ENCODE peak calls at places on chromosomes 11 and 22, in ten cellular contexts. One of them, this sample, is unnamed. For H3K9me2, the result is how much of the 10 kb centered on the place peaks cover.

GRCh38 chr11:124210421-124210820 is 27.3 kb downstream of the OR10D3 start:
- DNase-seq in MM.1S: no peak
- DNase-seq in GM23248: no peak
- DNase-seq in OCI-LY7: no peak
- DNase-seq in HCT116: no peak
- DNase-seq in PC-3: no peak
- DNase-seq in GM23338: no peak
- DNase-seq in hepatocyte: no peak
- DNase-seq in PC-9: no peak
- DNase-seq in SK-N-SH: no peak
- DNase-seq in this sample: no peak

GRCh38 chr11:42249956-42250355 is 790.5 kb upstream of the LRRC4C start:
- DNase-seq in PC-3: no peak
- DNase-seq in GM23248: no peak
- DNase-seq in SK-N-SH: no peak
- DNase-seq in OCI-LY7: no peak
- DNase-seq in HCT116: no peak
- DNase-seq in GM23338: no peak
- DNase-seq in hepatocyte: no peak
- DNase-seq in MM.1S: no peak
- DNase-seq in PC-9: no peak
- DNase-seq in this sample: no peak

GRCh38 chr11:8066911-8067455 is 14.0 kb upstream of the TUB start:
- DNase-seq in GM23338: no peak
- DNase-seq in GM23248: peak
- DNase-seq in hepatocyte: no peak
- DNase-seq in OCI-LY7: no peak
- DNase-seq in SK-N-SH: no peak
- DNase-seq in PC-3: no peak
- DNase-seq in MM.1S: no peak
- DNase-seq in PC-9: no peak
- DNase-seq in HCT116: no peak
- DNase-seq in this sample: no peak

GRCh38 chr11:73875840-73876239 is 806 bp downstream of the COA4 start:
- DNase-seq in MM.1S: no peak
- DNase-seq in GM23338: no peak
- DNase-seq in GM23248: peak
- DNase-seq in SK-N-SH: no peak
- DNase-seq in PC-3: peak
- DNase-seq in OCI-LY7: peak
- DNase-seq in hepatocyte: peak
- DNase-seq in HCT116: no peak
- DNase-seq in PC-9: no peak
- DNase-seq in this sample: peak

GRCh38 chr11:56905442-56905841 is 83.3 kb upstream of the OR5AK2 start:
- DNase-seq in MM.1S: no peak
- DNase-seq in GM23248: no peak
- DNase-seq in HCT116: no peak
- DNase-seq in GM23338: no peak
- DNase-seq in SK-N-SH: no peak
- DNase-seq in PC-9: no peak
- DNase-seq in hepatocyte: no peak
- DNase-seq in PC-3: peak
- DNase-seq in OCI-LY7: no peak
- DNase-seq in this sample: no peak

GRCh38 chr22:37624017-37624365 is 15.4 kb downstream of the GGA1 start:
- DNase-seq in HCT116: no peak
- DNase-seq in PC-9: no peak
- DNase-seq in OCI-LY7: no peak
- DNase-seq in PC-3: no peak
- DNase-seq in GM23338: no peak
- DNase-seq in hepatocyte: no peak
- DNase-seq in SK-N-SH: no peak
- DNase-seq in GM23248: no peak
- DNase-seq in MM.1S: no peak
- DNase-seq in this sample: no peak

GRCh38 chr22:39135092-39135896 is 17.2 kb downstream of the CBX7 start:
- DNase-seq in GM23338: peak
- DNase-seq in MM.1S: no peak
- DNase-seq in SK-N-SH: peak
- DNase-seq in hepatocyte: peak
- DNase-seq in PC-3: peak
- DNase-seq in OCI-LY7: peak
- DNase-seq in GM23248: peak
- DNase-seq in PC-9: no peak
- DNase-seq in HCT116: peak
- DNase-seq in this sample: peak

GRCh38 chr22:29202231-29203192 is 3.2 kb upstream of the EMID1 start:
- DNase-seq in HCT116: no peak
- DNase-seq in GM23338: peak
- DNase-seq in PC-3: peak
- DNase-seq in PC-9: no peak
- DNase-seq in MM.1S: peak
- DNase-seq in OCI-LY7: peak
- DNase-seq in hepatocyte: no peak
- DNase-seq in GM23248: no peak
- DNase-seq in SK-N-SH: peak
- DNase-seq in this sample: peak

GRCh38 chr11:8290122-8290810 is 26.6 kb upstream of the LMO1 start:
- DNase-seq in MM.1S: no peak
- DNase-seq in SK-N-SH: peak
- DNase-seq in hepatocyte: no peak
- DNase-seq in PC-9: no peak
- DNase-seq in HCT116: no peak
- DNase-seq in GM23338: no peak
- DNase-seq in GM23248: no peak
- DNase-seq in OCI-LY7: no peak
- DNase-seq in PC-3: no peak
- DNase-seq in this sample: no peak

GRCh38 chr11:22165087-22165486 is 27.8 kb upstream of the ANO5 start:
- DNase-seq in PC-3: no peak
- DNase-seq in SK-N-SH: no peak
- DNase-seq in GM23338: no peak
- DNase-seq in PC-9: no peak
- DNase-seq in hepatocyte: no peak
- DNase-seq in HCT116: no peak
- DNase-seq in GM23248: no peak
- DNase-seq in OCI-LY7: no peak
- DNase-seq in MM.1S: no peak
- DNase-seq in this sample: no peak

GRCh38 chr11:69674267-69674885 is 777 bp downstream of the LTO1 start:
- DNase-seq in SK-N-SH: no peak
- DNase-seq in HCT116: no peak
- DNase-seq in GM23248: peak
- DNase-seq in GM23338: peak
- DNase-seq in OCI-LY7: peak
- DNase-seq in PC-3: peak
- DNase-seq in hepatocyte: peak
- DNase-seq in MM.1S: no peak
- DNase-seq in PC-9: peak
- DNase-seq in this sample: peak

GRCh38 chr11:68331338-68331947 is 19.1 kb downstream of the LRP5 start:
- DNase-seq in PC-9: no peak
- DNase-seq in MM.1S: no peak
- DNase-seq in hepatocyte: peak
- DNase-seq in SK-N-SH: no peak
- DNase-seq in GM23248: no peak
- DNase-seq in GM23338: no peak
- DNase-seq in OCI-LY7: peak
- DNase-seq in PC-3: no peak
- DNase-seq in HCT116: no peak
- DNase-seq in this sample: no peak

DNA sequence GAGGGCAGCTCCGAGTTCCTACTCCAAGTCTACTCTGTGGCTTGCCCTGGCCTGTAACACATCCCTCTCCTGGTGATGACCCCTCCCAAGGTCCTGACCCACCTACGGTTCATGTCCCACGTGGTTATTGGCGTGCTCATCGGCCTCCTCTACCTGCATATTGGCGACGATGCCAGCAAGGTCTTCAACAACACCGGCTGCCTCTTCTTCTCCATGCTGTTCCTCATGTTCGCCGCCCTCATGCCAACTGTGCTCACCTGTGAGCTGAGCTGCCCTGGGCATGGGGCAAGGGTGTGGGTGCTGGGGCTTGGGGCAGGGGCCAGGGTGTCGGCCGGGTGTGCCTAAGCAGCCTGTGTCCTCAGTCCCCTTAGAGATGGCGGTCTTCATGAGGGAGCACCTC is 9.6 kb downstream of the ABCG4 start:
- DNase-seq in hepatocyte: no peak
- DNase-seq in GM23248: no peak
- DNase-seq in MM.1S: no peak
- DNase-seq in SK-N-SH: no peak
- DNase-seq in GM23338: no peak
- DNase-seq in HCT116: no peak
- DNase-seq in PC-3: no peak
- DNase-seq in PC-9: no peak
- DNase-seq in OCI-LY7: no peak
- DNase-seq in this sample: no peak
- H3K9me2 ChIP-seq in hepatocyte: under half
- H3K9me2 ChIP-seq in GM23248: under half
- H3K9me2 ChIP-seq in MM.1S: under half
- H3K9me2 ChIP-seq in SK-N-SH: under half
- H3K9me2 ChIP-seq in GM23338: under half
- H3K9me2 ChIP-seq in HCT116: under half
- H3K9me2 ChIP-seq in PC-3: under half
- H3K9me2 ChIP-seq in PC-9: under half
- H3K9me2 ChIP-seq in OCI-LY7: under half
- H3K9me2 ChIP-seq in this sample: under half

GRCh38 chr22:31036671-31037550 is 44.2 kb upstream of the SMTN start:
- DNase-seq in SK-N-SH: no peak
- DNase-seq in PC-3: peak
- DNase-seq in hepatocyte: no peak
- DNase-seq in MM.1S: no peak
- DNase-seq in GM23248: peak
- DNase-seq in OCI-LY7: no peak
- DNase-seq in GM23338: no peak
- DNase-seq in PC-9: peak
- DNase-seq in HCT116: no peak
- DNase-seq in this sample: no peak
- H3K4me3 ChIP-seq in SK-N-SH: no peak
- H3K4me3 ChIP-seq in PC-3: peak
- H3K4me3 ChIP-seq in hepatocyte: no peak
- H3K4me3 ChIP-seq in MM.1S: no peak
- H3K4me3 ChIP-seq in GM23248: peak
- H3K4me3 ChIP-seq in OCI-LY7: no peak
- H3K4me3 ChIP-seq in GM23338: no peak
- H3K4me3 ChIP-seq in PC-9: no peak
- H3K4me3 ChIP-seq in HCT116: no peak
- H3K4me3 ChIP-seq in this sample: no peak

GRCh38 chr22:17961443-17961729 is 63.0 kb downstream of the MICAL3 start:
- DNase-seq in GM23248: no peak
- DNase-seq in hepatocyte: no peak
- DNase-seq in GM23338: no peak
- DNase-seq in SK-N-SH: no peak
- DNase-seq in PC-9: no peak
- DNase-seq in OCI-LY7: no peak
- DNase-seq in HCT116: no peak
- DNase-seq in PC-3: no peak
- DNase-seq in MM.1S: no peak
- DNase-seq in this sample: no peak

GRCh38 chr22:17963015-17963414 is 61.3 kb downstream of the MICAL3 start:
- DNase-seq in PC-3: no peak
- DNase-seq in MM.1S: no peak
- DNase-seq in GM23248: no peak
- DNase-seq in hepatocyte: no peak
- DNase-seq in PC-9: no peak
- DNase-seq in OCI-LY7: no peak
- DNase-seq in HCT116: no peak
- DNase-seq in GM23338: no peak
- DNase-seq in SK-N-SH: no peak
- DNase-seq in this sample: no peak

GRCh38 chr22:17962168-17962567 is 62.2 kb downstream of the MICAL3 start:
- DNase-seq in SK-N-SH: no peak
- DNase-seq in GM23338: no peak
- DNase-seq in GM23248: no peak
- DNase-seq in PC-9: no peak
- DNase-seq in HCT116: no peak
- DNase-seq in PC-3: no peak
- DNase-seq in OCI-LY7: no peak
- DNase-seq in hepatocyte: no peak
- DNase-seq in MM.1S: no peak
- DNase-seq in this sample: no peak

GRCh38 chr22:17957683-17958082 is 66.7 kb downstream of the MICAL3 start:
- DNase-seq in MM.1S: no peak
- DNase-seq in HCT116: no peak
- DNase-seq in GM23248: peak
- DNase-seq in GM23338: no peak
- DNase-seq in OCI-LY7: no peak
- DNase-seq in PC-3: no peak
- DNase-seq in PC-9: no peak
- DNase-seq in hepatocyte: no peak
- DNase-seq in SK-N-SH: no peak
- DNase-seq in this sample: no peak

DNA sequence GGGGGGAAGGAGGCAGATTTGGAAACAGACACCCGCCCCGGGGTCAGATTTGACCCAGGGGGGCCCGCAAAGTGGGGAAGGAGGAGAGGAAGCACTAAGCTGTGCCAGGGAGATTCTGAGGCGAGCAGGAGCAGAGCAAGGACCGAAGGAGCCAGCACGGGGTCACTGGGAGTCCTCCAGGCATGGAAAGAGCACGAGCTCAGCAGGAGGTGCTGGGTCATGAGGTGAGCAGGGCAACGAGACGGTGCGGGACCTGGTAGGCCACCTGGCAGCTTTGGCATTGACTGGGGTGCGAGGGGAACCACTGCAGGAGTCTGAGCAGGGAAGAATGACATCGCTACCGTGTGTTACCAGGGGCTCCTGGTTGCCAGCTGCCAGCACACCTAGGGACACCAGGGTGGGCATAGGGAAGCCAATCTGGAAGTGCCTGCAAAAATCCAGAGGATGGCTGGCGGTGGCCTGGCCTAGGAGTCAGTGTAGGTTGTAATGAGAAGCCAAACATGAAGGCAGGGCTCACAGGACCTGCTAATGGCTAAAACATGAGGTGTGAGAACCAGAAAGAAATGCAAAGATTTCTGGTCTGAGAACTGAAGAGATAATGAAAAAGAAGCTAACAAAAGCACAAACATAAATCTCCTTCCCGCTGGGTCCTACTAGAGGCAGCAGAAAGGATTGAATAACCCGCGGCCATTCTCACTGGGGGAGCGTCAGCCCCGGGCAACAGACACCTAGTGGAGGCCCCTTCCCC is 63.5 kb downstream of the MICAL3 start:
- DNase-seq in MM.1S: no peak
- DNase-seq in SK-N-SH: no peak
- DNase-seq in HCT116: no peak
- DNase-seq in OCI-LY7: no peak
- DNase-seq in PC-3: no peak
- DNase-seq in GM23248: no peak
- DNase-seq in PC-9: no peak
- DNase-seq in GM23338: no peak
- DNase-seq in hepatocyte: no peak
- DNase-seq in this sample: no peak
- H3K4me2 ChIP-seq in MM.1S: no peak
- H3K4me2 ChIP-seq in SK-N-SH: no peak
- H3K4me2 ChIP-seq in HCT116: no peak
- H3K4me2 ChIP-seq in OCI-LY7: no peak
- H3K4me2 ChIP-seq in PC-3: no peak
- H3K4me2 ChIP-seq in GM23248: no peak
- H3K4me2 ChIP-seq in PC-9: no peak
- H3K4me2 ChIP-seq in GM23338: no peak
- H3K4me2 ChIP-seq in hepatocyte: no peak
- H3K4me2 ChIP-seq in this sample: no peak

GRCh38 chr11:36309779-36310178 is 13.7 kb downstream of the PRR5L start:
- DNase-seq in GM23248: no peak
- DNase-seq in MM.1S: no peak
- DNase-seq in PC-9: no peak
- DNase-seq in OCI-LY7: no peak
- DNase-seq in HCT116: no peak
- DNase-seq in GM23338: no peak
- DNase-seq in SK-N-SH: no peak
- DNase-seq in PC-3: no peak
- DNase-seq in hepatocyte: no peak
- DNase-seq in this sample: no peak
- H3K9me2 ChIP-seq in GM23248: under half
- H3K9me2 ChIP-seq in MM.1S: under half
- H3K9me2 ChIP-seq in PC-9: under half
- H3K9me2 ChIP-seq in OCI-LY7: under half
- H3K9me2 ChIP-seq in HCT116: under half
- H3K9me2 ChIP-seq in GM23338: under half
- H3K9me2 ChIP-seq in SK-N-SH: under half
- H3K9me2 ChIP-seq in PC-3: under half
- H3K9me2 ChIP-seq in hepatocyte: under half
- H3K9me2 ChIP-seq in this sample: under half

This sample was measured in Karpas-422.